ENCODE peak calls at places on chromosomes 7 and 10, in six cellular contexts. One of them, this sample, is unnamed.
A peak's percentile ranks its signal among the peaks of the same experiment; 100 is the strongest.

GRCh38 chr7:129298268-129298893 is 73.6 kb downstream of the AHCYL2 start:
- DNase-seq in H1: no peak
- DNase-seq in K562: peak; percentile 42
- DNase-seq in GM12891: peak; percentile 15
- DNase-seq in HepG2: peak; percentile 36
- DNase-seq in GM12878: no peak
- DNase-seq in this sample: peak; percentile 13

GRCh38 chr7:35781200-35781701 is 19.6 kb upstream of the SEPTIN7 start:
- DNase-seq in GM12891: no peak
- DNase-seq in K562: no peak
- DNase-seq in GM12878: no peak
- DNase-seq in H1: no peak
- DNase-seq in HepG2: peak; percentile 80
- DNase-seq in this sample: no peak

GRCh38 chr10:108521827-108522503 is 1357.5 kb upstream of the SORCS1 start:
- DNase-seq in GM12878: no peak
- DNase-seq in H1: no peak
- DNase-seq in GM12891: no peak
- DNase-seq in HepG2: no peak
- DNase-seq in K562: no peak
- DNase-seq in this sample: no peak

GRCh38 chr10:58582045-58582444 is 69.4 kb downstream of the BICC1 start:
- DNase-seq in K562: no peak
- DNase-seq in HepG2: no peak
- DNase-seq in GM12878: no peak
- DNase-seq in GM12891: no peak
- DNase-seq in H1: no peak
- DNase-seq in this sample: no peak

GRCh38 chr7:109983618-109984017 is 1107.3 kb upstream of the LRRN3 start:
- DNase-seq in GM12891: no peak
- DNase-seq in K562: no peak
- DNase-seq in HepG2: no peak
- DNase-seq in H1: no peak
- DNase-seq in GM12878: no peak
- DNase-seq in this sample: no peak

GRCh38 chr7:141975806-141976523 is 2.4 kb upstream of the TAS2R38 start:
- DNase-seq in GM12891: peak; percentile 30
- DNase-seq in H1: peak; percentile 79
- DNase-seq in GM12878: peak; percentile 7
- DNase-seq in HepG2: peak; percentile 50
- DNase-seq in K562: peak; percentile 79
- DNase-seq in this sample: peak; percentile 33

GRCh38 chr7:18225067-18225466 is 197.4 kb upstream of the PRPS1L1 start:
- DNase-seq in HepG2: no peak
- DNase-seq in K562: no peak
- DNase-seq in GM12878: no peak
- DNase-seq in H1: no peak
- DNase-seq in GM12891: no peak
- DNase-seq in this sample: no peak

GRCh38 chr7:96426685-96427084 is 104.8 kb upstream of the SLC25A13 start:
- DNase-seq in HepG2: peak; percentile 84
- DNase-seq in GM12878: no peak
- DNase-seq in H1: no peak
- DNase-seq in K562: no peak
- DNase-seq in GM12891: no peak
- DNase-seq in this sample: no peak

GRCh38 chr10:69093933-69094332 is 6.0 kb downstream of the SRGN start:
- DNase-seq in GM12878: no peak
- DNase-seq in HepG2: peak; percentile 9
- DNase-seq in K562: peak; percentile 48
- DNase-seq in H1: no peak
- DNase-seq in GM12891: no peak
- DNase-seq in this sample: no peak

GRCh38 chr7:22853674-22854157 is 31.1 kb upstream of the TOMM7 start:
- DNase-seq in HepG2: no peak
- DNase-seq in GM12891: no peak
- DNase-seq in K562: no peak
- DNase-seq in H1: no peak
- DNase-seq in GM12878: no peak
- DNase-seq in this sample: no peak

GRCh38 chr10:33886299-33886698 is 551.8 kb upstream of the NRP1 start:
- DNase-seq in GM12891: no peak
- DNase-seq in HepG2: no peak
- DNase-seq in H1: no peak
- DNase-seq in GM12878: no peak
- DNase-seq in K562: no peak
- DNase-seq in this sample: no peak

GRCh38 chr7:40538281-40538680 is 403.5 kb downstream of the SUGCT start:
- DNase-seq in GM12878: no peak
- DNase-seq in GM12891: no peak
- DNase-seq in H1: no peak
- DNase-seq in HepG2: no peak
- DNase-seq in K562: no peak
- DNase-seq in this sample: no peak

GRCh38 chr10:110447886-110448285 is 49.8 kb upstream of the DUSP5 start:
- DNase-seq in GM12878: no peak
- DNase-seq in GM12891: no peak
- DNase-seq in HepG2: no peak
- DNase-seq in K562: no peak
- DNase-seq in H1: no peak
- DNase-seq in this sample: no peak

GRCh38 chr7:15291707-15292106 is 270.1 kb downstream of the AGMO start:
- DNase-seq in HepG2: no peak
- DNase-seq in GM12878: no peak
- DNase-seq in K562: no peak
- DNase-seq in H1: no peak
- DNase-seq in GM12891: no peak
- DNase-seq in this sample: no peak

GRCh38 chr10:97279121-97279815 is 13.2 kb downstream of the ARHGAP19 start:
- DNase-seq in GM12878: no peak
- DNase-seq in HepG2: peak; percentile 78
- DNase-seq in K562: no peak
- DNase-seq in H1: no peak
- DNase-seq in GM12891: no peak
- DNase-seq in this sample: no peak

GRCh38 chr10:91987397-91988037 is 63.9 kb downstream of the BTAF1 start:
- DNase-seq in GM12878: no peak
- DNase-seq in HepG2: no peak
- DNase-seq in H1: no peak
- DNase-seq in GM12891: no peak
- DNase-seq in K562: no peak
- DNase-seq in this sample: no peak
- TF ChIP-seq TAF1 in GM12878: no peak
- TF ChIP-seq TAF1 in HepG2: no peak
- TF ChIP-seq TAF1 in H1: no peak
- TF ChIP-seq TAF1 in GM12891: no peak
- TF ChIP-seq TAF1 in K562: no peak
- TF ChIP-seq TAF1 in this sample: no peak

DNA sequence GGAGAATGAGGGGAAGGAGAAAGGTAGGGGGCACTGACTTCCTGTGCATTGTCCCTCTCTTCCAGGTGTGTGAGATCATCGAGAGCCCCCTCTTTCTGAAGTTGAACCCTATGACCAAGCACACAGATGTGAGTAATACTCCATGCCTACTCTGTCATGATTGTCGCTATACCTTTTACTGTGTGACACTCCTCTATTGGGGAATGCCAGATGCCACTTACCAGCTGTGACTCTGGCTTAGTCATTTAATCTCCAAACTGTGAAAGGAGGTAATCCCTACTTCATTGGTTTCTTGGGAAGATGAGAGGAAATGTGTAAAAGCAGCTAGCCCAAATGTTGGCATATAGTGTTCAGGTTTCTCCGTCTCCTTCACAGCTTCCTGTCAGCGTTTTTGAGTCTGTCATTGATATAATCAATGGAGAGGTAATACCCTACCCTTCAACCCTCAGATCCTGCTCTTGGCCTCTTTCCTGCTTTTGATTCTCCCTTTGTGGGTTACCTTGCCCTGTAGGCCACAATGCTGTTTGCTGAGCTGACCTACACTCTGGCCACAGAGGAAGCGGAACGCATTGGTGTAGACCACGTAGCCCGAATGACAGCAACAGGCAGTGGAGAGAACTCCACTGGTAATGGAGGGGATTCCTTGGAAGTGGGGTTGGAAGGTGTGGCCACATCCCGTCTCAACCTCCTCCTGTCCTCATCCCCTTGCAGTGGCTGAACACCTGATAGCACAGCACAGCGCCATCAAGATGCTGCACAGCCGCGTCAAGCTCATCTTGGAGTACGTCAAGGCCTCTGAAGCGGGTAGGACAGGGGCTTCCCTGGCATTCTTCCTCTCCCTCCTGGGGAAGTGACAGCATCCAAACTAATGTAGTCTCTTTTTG is 2.0 kb downstream of the COPS6 start:
- DNase-seq in H1: no peak
- DNase-seq in GM12891: no peak
- DNase-seq in HepG2: no peak
- DNase-seq in GM12878: no peak
- DNase-seq in K562: no peak
- DNase-seq in this sample: no peak
- TF ChIP-seq POLR2AphosphoS5 in H1: peak; percentile 7
- TF ChIP-seq POLR2AphosphoS5 in GM12891: no peak
- TF ChIP-seq POLR2AphosphoS5 in HepG2: no peak
- TF ChIP-seq POLR2AphosphoS5 in GM12878: no peak
- TF ChIP-seq POLR2AphosphoS5 in K562: no peak
- TF ChIP-seq POLR2AphosphoS5 in this sample: no peak

DNA sequence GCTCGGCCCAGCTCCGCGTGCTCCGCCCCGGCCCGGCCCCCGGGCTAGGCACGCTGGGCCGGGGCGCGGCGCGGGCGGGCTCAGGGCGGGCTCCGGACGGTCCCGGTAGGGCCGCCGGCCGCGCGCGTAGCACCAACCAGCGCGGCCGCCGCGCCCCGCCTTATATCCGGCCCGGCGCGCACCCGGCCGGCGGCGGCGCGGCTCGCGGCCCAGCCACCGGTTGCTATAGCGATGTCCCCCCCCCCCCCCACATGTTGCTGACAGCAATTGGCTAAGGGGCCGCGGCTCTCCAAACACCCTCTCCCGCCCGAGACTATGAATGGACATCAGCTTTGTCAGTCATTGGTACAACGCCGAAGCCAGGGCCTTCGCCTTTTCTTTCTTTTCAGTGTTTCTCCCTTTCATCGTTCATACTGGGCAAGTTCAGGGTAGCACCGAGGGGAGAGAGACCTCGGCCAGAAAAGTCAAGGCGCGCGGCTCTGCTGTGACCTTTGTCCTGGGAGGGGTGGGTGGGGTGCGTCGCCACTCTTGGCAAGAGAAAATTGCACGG is 354.1 kb downstream of the DNAJB6 start:
- DNase-seq in GM12878: no peak
- DNase-seq in HepG2: peak; percentile 7
- DNase-seq in H1: no peak
- DNase-seq in GM12891: no peak
- DNase-seq in K562: no peak
- DNase-seq in this sample: no peak
- TF ChIP-seq POLR2A in GM12878: no peak
- TF ChIP-seq POLR2A in HepG2: no peak
- TF ChIP-seq POLR2A in H1: no peak
- TF ChIP-seq POLR2A in GM12891: no peak
- TF ChIP-seq POLR2A in K562: no peak
- TF ChIP-seq POLR2A in this sample: no peak

GRCh38 chr7:79182283-79182682 is 271.2 kb downstream of the MAGI2 start:
- DNase-seq in K562: no peak
- DNase-seq in GM12878: no peak
- DNase-seq in GM12891: no peak
- DNase-seq in H1: no peak
- DNase-seq in HepG2: no peak
- DNase-seq in this sample: no peak
- TF ChIP-seq TAF1 in K562: no peak
- TF ChIP-seq TAF1 in GM12878: no peak
- TF ChIP-seq TAF1 in GM12891: no peak
- TF ChIP-seq TAF1 in H1: no peak
- TF ChIP-seq TAF1 in HepG2: no peak
- TF ChIP-seq TAF1 in this sample: no peak

DNA sequence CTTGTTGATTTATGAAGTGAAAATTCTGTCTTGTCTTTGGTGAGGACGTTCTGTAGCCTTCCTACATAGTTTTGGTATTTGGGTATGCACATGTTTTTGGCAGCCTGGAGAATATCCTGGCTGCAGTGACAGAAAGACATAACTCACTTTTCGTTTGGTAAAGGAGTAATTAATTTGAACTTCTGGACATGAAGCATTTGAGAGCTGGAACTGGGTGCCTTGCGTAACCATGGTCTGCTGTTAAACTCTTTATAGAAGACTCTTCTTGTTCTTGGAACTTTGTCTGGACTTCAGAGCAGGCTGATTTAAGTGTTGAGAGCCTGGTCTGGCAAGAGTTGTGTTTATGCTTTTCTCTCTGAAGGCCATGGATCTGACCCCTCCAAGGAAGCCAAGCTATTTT is 231.3 kb downstream of the LRMDA start:
- DNase-seq in HepG2: no peak
- DNase-seq in K562: no peak
- DNase-seq in GM12878: no peak
- DNase-seq in H1: no peak
- DNase-seq in GM12891: no peak
- DNase-seq in this sample: no peak
- TF ChIP-seq POLR2AphosphoS5 in HepG2: no peak
- TF ChIP-seq POLR2AphosphoS5 in K562: no peak
- TF ChIP-seq POLR2AphosphoS5 in GM12878: no peak
- TF ChIP-seq POLR2AphosphoS5 in H1: no peak
- TF ChIP-seq POLR2AphosphoS5 in GM12891: no peak
- TF ChIP-seq POLR2AphosphoS5 in this sample: no peak

DNA sequence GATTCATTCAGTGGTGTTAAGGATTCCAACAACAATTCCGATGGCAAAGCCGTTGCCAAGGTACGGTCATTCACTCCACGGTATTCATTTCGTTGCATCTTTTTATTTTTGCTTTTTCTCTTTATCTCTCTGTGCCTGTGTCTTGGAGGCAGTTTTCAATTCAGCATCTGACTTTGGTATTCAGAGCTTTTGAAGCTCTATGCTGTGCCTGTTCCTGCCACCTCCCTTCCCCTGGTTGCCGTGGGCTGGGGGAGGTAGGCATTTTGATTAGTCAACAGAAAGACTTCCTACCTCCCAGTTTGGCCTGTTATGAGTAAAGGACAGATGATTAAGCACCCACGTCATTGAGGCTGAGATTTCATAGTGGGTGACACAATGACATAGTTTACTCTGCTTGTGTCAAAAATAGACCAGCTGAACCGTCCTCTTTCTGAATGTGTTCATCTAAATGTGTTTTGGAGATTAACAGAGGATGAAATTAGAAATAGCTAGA is 149.5 kb downstream of the ARID5B start:
- DNase-seq in HepG2: peak; percentile 70
- DNase-seq in K562: peak; percentile 18
- DNase-seq in GM12891: no peak
- DNase-seq in GM12878: peak; percentile 67
- DNase-seq in H1: no peak
- DNase-seq in this sample: no peak
- TF ChIP-seq POLR2A in HepG2: no peak
- TF ChIP-seq POLR2A in K562: no peak
- TF ChIP-seq POLR2A in GM12891: no peak
- TF ChIP-seq POLR2A in GM12878: peak; percentile 45
- TF ChIP-seq POLR2A in H1: no peak
- TF ChIP-seq POLR2A in this sample: peak; percentile 73

DNA sequence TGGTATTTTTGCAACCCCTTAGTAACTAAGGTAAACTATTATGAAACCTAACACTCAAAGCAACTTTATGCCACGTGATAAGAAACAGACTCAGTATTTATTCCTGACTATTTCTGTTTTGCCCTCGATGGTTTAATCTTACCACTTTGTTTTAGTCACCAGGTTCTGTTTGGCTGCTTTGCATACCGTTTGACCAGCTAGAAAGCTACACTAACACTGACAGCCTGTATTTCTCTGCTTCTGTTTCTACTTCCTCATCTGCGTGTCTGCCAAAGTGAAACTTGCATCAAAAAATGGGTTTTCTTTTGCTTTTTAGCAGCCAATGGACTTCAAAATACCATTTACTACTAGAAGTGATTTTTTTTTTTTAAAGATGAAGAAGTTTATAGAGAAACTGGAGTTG is 802.5 kb downstream of the GRM8 start:
- DNase-seq in H1: no peak
- DNase-seq in GM12878: peak; percentile 75
- DNase-seq in GM12891: no peak
- DNase-seq in K562: no peak
- DNase-seq in HepG2: no peak
- DNase-seq in this sample: no peak
- TF ChIP-seq TAF1 in H1: no peak
- TF ChIP-seq TAF1 in GM12878: no peak
- TF ChIP-seq TAF1 in GM12891: no peak
- TF ChIP-seq TAF1 in K562: no peak
- TF ChIP-seq TAF1 in HepG2: no peak
- TF ChIP-seq TAF1 in this sample: no peak

This sample was measured in GM12892.